ENCODE peak calls at places on chromosomes 16 and 17, in six cellular contexts. F is lower lobe of right lung; V is effector CD4-positive, alpha-beta T cell; G is HEK293T; O is stomach; P is AG04450. H is an unnamed sample.
A peak's percentile ranks its signal among the peaks of the same experiment; 100 is the strongest.

GRCh38 chr16:4517812-4518211 is 20.8 kb downstream of the CDIP1 start:
- DNase-seq in F (no peak), O (no peak), P (no peak), V (no peak), G (peak; percentile 78), H (no peak)

GRCh38 chr17:51397361-51398127 is 137.2 kb downstream of the UTP18 start:
- DNase-seq in V (no peak), O (no peak), P (no peak), G (no peak), F (no peak), H (no peak)

GRCh38 chr17:45646288-45646988 is 137.7 kb upstream of the CRHR1 start:
- DNase-seq in P (no peak), O (no peak), G (no peak), V (no peak), F (no peak), H (no peak)

GRCh38 chr16:22191966-22192260 is 14.2 kb upstream of the EEF2K start:
- DNase-seq in F (no peak), G (no peak), O (no peak), V (no peak), P (no peak), H (no peak)

GRCh38 chr16:68737730-68738590 is 868 bp downstream of the CDH1 start:
- DNase-seq in P (no peak), G (no peak), F (peak; percentile 81), V (no peak), O (peak; percentile 87), H (no peak)

GRCh38 chr16:89401641-89402445 is 88.5 kb downstream of the ANKRD11 start:
- DNase-seq in P (no peak), F (no peak), G (no peak), V (no peak), O (no peak), H (peak; percentile 85)

GRCh38 chr16:4500283-4500682 is 24.1 kb downstream of the HMOX2 start:
- DNase-seq in G (no peak), F (no peak), O (peak; percentile 47), P (peak; percentile 60), V (no peak), H (peak; percentile 55)

GRCh38 chr16:71524566-71525553 is 1.4 kb upstream of the CHST4 start:
- DNase-seq in P (no peak), V (no peak), G (no peak), F (no peak), O (no peak), H (no peak)

GRCh38 chr16:68800257-68800875 is 43.0 kb upstream of the TANGO6 start:
- DNase-seq in F (no peak), P (peak; percentile 66), O (peak; percentile 66), V (peak; percentile 8), G (peak; percentile 80), H (peak; percentile 69)

GRCh38 chr17:67855504-67856324 is 30.4 kb downstream of the BPTF start:
- DNase-seq in G (no peak), V (no peak), F (no peak), P (no peak), O (no peak), H (no peak)

GRCh38 chr16:57245472-57246113 is 534 bp downstream of the ARL2BP start:
- DNase-seq in G (peak; percentile 43), F (peak; percentile 73), O (peak; percentile 40), P (no peak), V (no peak), H (no peak)

GRCh38 chr17:47207143-47208067 is 1.7 kb upstream of the MYL4 start:
- DNase-seq in G (no peak), V (no peak), O (no peak), P (no peak), F (no peak), H (no peak)

GRCh38 chr16:84093120-84093878 is 23.4 kb downstream of the MBTPS1 start:
- DNase-seq in O (no peak), V (no peak), P (no peak), F (no peak), G (no peak), H (no peak)

GRCh38 chr17:52158450-52159042 is at the start of gene CA10:
- DNase-seq in O (no peak), F (no peak), G (no peak), V (no peak), P (no peak), H (no peak)

GRCh38 chr17:29376667-29377268 is 13.4 kb upstream of the TAOK1 start:
- DNase-seq in P (peak; percentile 67), V (no peak), G (no peak), O (no peak), F (no peak), H (peak; percentile 46)